ENCODE peak calls at places on chromosomes 12 and 14, in nine cellular contexts. H is heart right ventricle; E is AG08396; X is lower lobe of right lung; M is adrenal gland; O is NAMALWA; W is ELR; G is activated CD8-positive, alpha-beta memory T cell treated with anti-CD3 and anti-CD28 coated beads, Interleukin-2, amount 10 ng/mL, durations not matched to agents 7 days and 5 days; I is stimulated activated CD4-positive, alpha-beta T cell treated with anti-CD3 and anti-CD28 coated beads, Interleukin-4, amount 100 ng/mL, for 24 hours. U is an unnamed sample.

GRCh38 chr14:103520269-103520656 is 2.4 kb downstream of the CKB start:
- DNase-seq in W (no peak), E (no peak), H (peak), M (no peak), X (no peak), O (no peak), G (no peak), I (no peak), U (no peak)

GRCh38 chr14:72812292-72812851 is 81.5 kb downstream of the DPF3 start:
- DNase-seq in O (no peak), X (no peak), E (no peak), H (peak), G (no peak), I (no peak), M (no peak), W (no peak), U (no peak)

GRCh38 chr12:110971189-110971920 is 51.0 kb upstream of the MYL2 start:
- DNase-seq in M (no peak), G (no peak), X (no peak), I (no peak), E (no peak), W (no peak), H (no peak), O (no peak), U (no peak)

GRCh38 chr12:37546901-37547475 is 769.6 kb upstream of the ALG10B start:
- DNase-seq in H (no peak), E (no peak), I (no peak), M (no peak), W (no peak), O (no peak), G (no peak), X (no peak), U (no peak)

GRCh38 chr12:7495136-7495535 is 8.4 kb downstream of the CD163 start:
- DNase-seq in O (no peak), G (no peak), W (no peak), E (no peak), M (no peak), I (no peak), X (no peak), H (no peak), U (no peak)

GRCh38 chr12:10982244-10982643 is 4.5 kb downstream of the TAS2R50 start:
- DNase-seq in H (no peak), M (no peak), I (peak), E (no peak), G (peak), W (no peak), O (no peak), X (no peak), U (no peak)

GRCh38 chr12:88445715-88446393 is 134.4 kb downstream of the KITLG start:
- DNase-seq in E (no peak), X (no peak), O (no peak), I (no peak), H (no peak), W (no peak), G (no peak), M (no peak), U (no peak)

GRCh38 chr12:55745361-55746146 is 2.6 kb downstream of the GDF11 start:
- DNase-seq in G (no peak), M (peak), I (no peak), E (no peak), X (no peak), O (peak), W (no peak), H (peak), U (no peak)

GRCh38 chr14:91924871-91925726 is 22.4 kb downstream of the FBLN5 start:
- DNase-seq in G (no peak), M (no peak), X (no peak), H (peak), E (no peak), W (no peak), I (no peak), O (no peak), U (no peak)

GRCh38 chr14:84036863-84037262 is 1493.1 kb upstream of the FLRT2 start:
- DNase-seq in E (peak), O (no peak), X (no peak), W (peak), G (no peak), I (no peak), M (no peak), H (no peak), U (no peak)

GRCh38 chr14:100472094-100472455 is 115.1 kb downstream of the BEGAIN start:
- DNase-seq in G (no peak), I (no peak), H (no peak), M (no peak), X (no peak), E (no peak), O (no peak), W (no peak), U (no peak)

GRCh38 chr12:91333966-91334365 is 151.3 kb upstream of the DCN start:
- DNase-seq in E (no peak), O (no peak), W (no peak), I (no peak), X (no peak), G (no peak), M (no peak), H (no peak), U (no peak)

GRCh38 chr12:16606201-16606849 is 363 bp upstream of the LMO3 start:
- DNase-seq in W (peak), G (no peak), X (peak), E (no peak), M (peak), O (no peak), I (no peak), H (peak), U (peak)

GRCh38 chr14:86774916-86775315 is 1218.1 kb downstream of the GALC start:
- DNase-seq in M (no peak), W (no peak), O (no peak), H (no peak), E (no peak), I (no peak), G (no peak), X (no peak), U (no peak)

GRCh38 chr14:56817396-56817921 is 7.2 kb upstream of the OTX2 start:
- DNase-seq in O (no peak), E (no peak), X (no peak), I (no peak), H (no peak), W (no peak), G (no peak), M (no peak), U (no peak)

GRCh38 chr14:76581592-76581991 is 179.7 kb upstream of the VASH1 start:
- DNase-seq in W (no peak), H (no peak), E (no peak), G (no peak), X (no peak), O (no peak), I (no peak), M (no peak), U (no peak)

GRCh38 chr14:67487937-67488893 is at the start of gene TMEM229B:
- DNase-seq in G (peak), H (peak), W (peak), I (peak), M (peak), X (peak), O (peak), E (no peak), U (peak)

GRCh38 chr14:104895786-104896642 is 28.7 kb upstream of the PLD4 start:
- DNase-seq in W (peak), G (peak), H (peak), E (no peak), O (peak), M (peak), I (no peak), X (peak), U (no peak)

GRCh38 chr14:33357225-33358010 is 418.7 kb downstream of the NPAS3 start:
- DNase-seq in H (no peak), O (no peak), W (no peak), M (no peak), I (no peak), G (no peak), E (no peak), X (no peak), U (peak)

GRCh38 chr12:52331039-52331438 is 9.8 kb upstream of the KRT83 start:
- DNase-seq in X (no peak), H (no peak), W (no peak), O (no peak), I (no peak), M (no peak), G (no peak), E (no peak), U (no peak)

GRCh38 chr14:96253140-96253539 is 2.9 kb upstream of the BDKRB1 start:
- DNase-seq in G (no peak), E (peak), I (no peak), O (no peak), M (no peak), W (peak), H (no peak), X (no peak), U (no peak)

GRCh38 chr12:13534645-13535398 is 338.3 kb downstream of the EMP1 start:
- DNase-seq in W (peak), O (peak), H (peak), M (peak), E (peak), X (peak), I (peak), G (peak), U (peak)

GRCh38 chr12:21941522-21942376 is 523 bp upstream of the ABCC9 start:
- DNase-seq in W (peak), I (no peak), E (peak), G (no peak), H (peak), M (peak), O (no peak), X (peak), U (peak)

GRCh38 chr14:20427231-20428009 is 8.5 kb downstream of the KLHL33 start:
- DNase-seq in H (no peak), W (peak), O (peak), I (no peak), E (peak), G (peak), M (no peak), X (no peak), U (no peak)

GRCh38 chr14:85536835-85537195 is 6.9 kb downstream of the FLRT2 start:
- DNase-seq in G (no peak), E (no peak), H (no peak), W (peak), M (no peak), I (no peak), X (no peak), O (no peak), U (no peak)

GRCh38 chr12:52041695-52042123 is 9.5 kb upstream of the NR4A1 start:
- DNase-seq in M (no peak), X (no peak), I (peak), W (no peak), O (peak), E (peak), G (peak), H (peak), U (peak)

GRCh38 chr12:65871865-65872645 is 47.8 kb downstream of the HMGA2 start:
- DNase-seq in G (no peak), O (no peak), E (no peak), M (no peak), W (no peak), H (no peak), X (no peak), I (no peak), U (no peak)

GRCh38 chr14:32738206-32738871 is 200.3 kb upstream of the NPAS3 start:
- DNase-seq in X (no peak), I (no peak), E (no peak), O (no peak), M (no peak), W (no peak), H (no peak), G (no peak), U (no peak)